ENCODE peak calls at places on chromosomes 6 and 20, in seven cellular contexts. G, Z, X, J, B, E and U are unnamed samples.

GRCh38 chr6:169038691-169039090 is 215.0 kb downstream of the THBS2 start:
- DNase-seq in E (no peak), Z (no peak), J (no peak), X (no peak), G (no peak), B (no peak), U (no peak)

GRCh38 chr6:161088676-161089328 is 97.2 kb downstream of the MAP3K4 start:
- DNase-seq in X (no peak), Z (no peak), J (no peak), B (no peak), G (no peak), E (no peak), U (no peak)

GRCh38 chr6:21885532-21886089 is 292.1 kb downstream of the SOX4 start:
- DNase-seq in X (peak), B (no peak), E (peak), Z (no peak), G (no peak), J (peak), U (no peak)

GRCh38 chr6:132174919-132175318 is 223.7 kb upstream of the CCN2 start:
- DNase-seq in J (no peak), E (no peak), B (no peak), Z (no peak), G (no peak), X (no peak), U (no peak)

GRCh38 chr6:42007286-42007685 is 43.0 kb upstream of the TAF8 start:
- DNase-seq in G (no peak), J (no peak), B (no peak), X (no peak), E (no peak), Z (no peak), U (no peak)

GRCh38 chr20:47396762-47397476 is 40.4 kb upstream of the ZMYND8 start:
- DNase-seq in X (no peak), B (no peak), J (no peak), Z (no peak), E (no peak), G (no peak), U (no peak)

GRCh38 chr20:2220298-2220697 is 75.5 kb upstream of the TGM3 start:
- DNase-seq in E (no peak), X (no peak), B (no peak), J (no peak), Z (no peak), G (no peak), U (no peak)

GRCh38 chr6:100724696-100725095 is 156.4 kb downstream of the ASCC3 start:
- DNase-seq in E (no peak), J (no peak), X (no peak), B (no peak), Z (no peak), G (no peak), U (no peak)

GRCh38 chr6:168915242-168915641 is 338.4 kb downstream of the THBS2 start:
- DNase-seq in Z (peak), E (no peak), G (no peak), X (no peak), B (no peak), J (no peak), U (no peak)

GRCh38 chr20:50186151-50186885 is 4.3 kb upstream of the CEBPB start:
- DNase-seq in Z (peak), G (peak), X (peak), B (peak), E (no peak), J (peak), U (peak)

GRCh38 chr6:10862361-10862760 is 19.5 kb downstream of the GCM2 start:
- DNase-seq in E (no peak), G (no peak), J (no peak), Z (no peak), X (no peak), B (no peak), U (no peak)

GRCh38 chr20:63698739-63699465 is 2.5 kb downstream of the TNFRSF6B start:
- DNase-seq in G (peak), X (peak), B (no peak), Z (no peak), J (no peak), E (peak), U (no peak)

GRCh38 chr6:56913276-56914138 is 41.4 kb upstream of the BEND6 start:
- DNase-seq in E (no peak), Z (no peak), B (no peak), G (no peak), J (no peak), X (no peak), U (no peak)

GRCh38 chr6:47932575-47932974 is 150.7 kb downstream of the OPN5 start:
- DNase-seq in Z (no peak), J (no peak), X (no peak), G (no peak), B (no peak), E (no peak), U (no peak)

GRCh38 chr6:158757753-158758090 is 61.4 kb downstream of the EZR start:
- DNase-seq in J (no peak), X (no peak), G (no peak), Z (no peak), B (no peak), E (no peak), U (no peak)

GRCh38 chr6:92460133-92460532 is 959.2 kb downstream of the EPHA7 start:
- DNase-seq in X (no peak), Z (no peak), J (no peak), E (no peak), G (no peak), B (no peak), U (no peak)

GRCh38 chr6:147869869-147870268 is 361.4 kb downstream of the SAMD5 start:
- DNase-seq in G (no peak), Z (no peak), B (no peak), X (no peak), J (no peak), E (no peak), U (no peak)

GRCh38 chr6:81894286-81894685 is 141.8 kb upstream of the TENT5A start:
- DNase-seq in G (no peak), X (no peak), B (no peak), J (no peak), E (no peak), Z (no peak), U (no peak)

GRCh38 chr6:3367630-3368029 is 89.2 kb downstream of the SLC22A23 start:
- DNase-seq in J (no peak), G (no peak), Z (no peak), E (no peak), X (no peak), B (no peak), U (no peak)

GRCh38 chr6:134707342-134707982 is 242.4 kb downstream of the ALDH8A1 start:
- DNase-seq in B (peak), X (no peak), Z (peak), J (no peak), G (peak), E (no peak), U (no peak)

GRCh38 chr6:13765570-13765969 is 48.8 kb downstream of the MCUR1 start:
- DNase-seq in E (no peak), X (no peak), G (no peak), J (no peak), Z (no peak), B (no peak), U (no peak)

GRCh38 chr6:107976267-107976783 is 18.3 kb upstream of the SEC63 start:
- DNase-seq in E (no peak), Z (no peak), J (no peak), B (no peak), G (no peak), X (no peak), U (no peak)

GRCh38 chr20:63036266-63036665 is 29.5 kb upstream of the BHLHE23 start:
- DNase-seq in Z (no peak), X (peak), E (no peak), G (no peak), B (no peak), J (no peak), U (no peak)

GRCh38 chr6:35146453-35146852 is 5.3 kb upstream of the TCP11 start:
- DNase-seq in B (peak), X (no peak), Z (no peak), J (no peak), E (no peak), G (peak), U (no peak)

GRCh38 chr20:10074513-10074912 is 39.7 kb downstream of the ANKEF1 start:
- DNase-seq in B (peak), E (peak), G (peak), X (peak), J (no peak), Z (no peak), U (no peak)

GRCh38 chr6:17816921-17817611 is 110.3 kb upstream of the NUP153 start:
- DNase-seq in B (no peak), X (no peak), J (no peak), Z (no peak), E (no peak), G (peak), U (no peak)

GRCh38 chr6:134123666-134124208 is 71.3 kb upstream of the SLC2A12 start:
- DNase-seq in E (peak), X (no peak), J (no peak), B (peak), G (peak), Z (no peak), U (no peak)

GRCh38 chr6:63572733-63573139 is 456 bp downstream of the LOC128125822 start:
- DNase-seq in J (peak), E (no peak), Z (no peak), X (no peak), G (no peak), B (no peak), U (no peak)

GRCh38 chr20:49252556-49253350 is 25.1 kb downstream of the ZNFX1 start:
- DNase-seq in X (no peak), J (no peak), B (no peak), E (no peak), Z (no peak), G (no peak), U (no peak)

GRCh38 chr6:75830959-75831885 is 82.2 kb downstream of the MYO6 start:
- DNase-seq in J (no peak), E (no peak), X (no peak), G (no peak), Z (no peak), B (no peak), U (no peak)

GRCh38 chr6:42742116-42742894 is 3.6 kb downstream of the TBCC start:
- DNase-seq in X (no peak), B (peak), Z (no peak), G (no peak), E (no peak), J (no peak), U (no peak)

GRCh38 chr20:37630161-37630560 is 63.7 kb upstream of the CTNNBL1 start:
- DNase-seq in J (no peak), G (peak), B (no peak), Z (no peak), X (no peak), E (no peak), U (no peak)

GRCh38 chr6:116405147-116405546 is 34.4 kb downstream of the DSE start:
- DNase-seq in B (peak), E (peak), X (no peak), G (no peak), J (no peak), Z (no peak), U (no peak)

GRCh38 chr20:63086421-63087235 is 79.9 kb upstream of the BHLHE23 start:
- DNase-seq in X (peak), Z (peak), J (peak), G (no peak), E (no peak), B (no peak), U (peak)